ENCODE peak calls at places on chromosomes 6 and 20, in four cellular contexts. P is H1, Q is mesendoderm, S is IMR-90. Y is an unnamed sample.

GRCh38 chr6:431504-431903 is 40.0 kb downstream of the IRF4 start:
- DNase-seq in P (no peak), Q (no peak), S (no peak), Y (no peak)

GRCh38 chr6:147651249-147652063 is 143.0 kb downstream of the SAMD5 start:
- DNase-seq in P (no peak), Q (peak), S (peak), Y (peak)

GRCh38 chr6:24382220-24382540 is 20.6 kb upstream of the MRS2 start:
- DNase-seq in P (no peak), Q (no peak), S (no peak), Y (no peak)

GRCh38 chr20:15582146-15582776 is 991.0 kb downstream of the KIF16B start:
- DNase-seq in P (no peak), Q (no peak), S (peak), Y (no peak)

GRCh38 chr6:35061102-35061615 is 80.0 kb downstream of the TCP11 start:
- DNase-seq in P (no peak), Q (no peak), S (no peak), Y (no peak)

GRCh38 chr6:127343753-127344659 is 597 bp upstream of the ECHDC1 start:
- DNase-seq in P (no peak), Q (peak), S (peak), Y (no peak)

GRCh38 chr20:8853805-8854338 is 215.0 kb upstream of the PLCB4 start:
- DNase-seq in P (no peak), Q (peak), S (peak), Y (peak)

GRCh38 chr6:15073344-15073789 is 172.5 kb upstream of the JARID2 start:
- DNase-seq in P (no peak), Q (peak), S (peak), Y (no peak)

GRCh38 chr20:63258826-63259225 is 4.6 kb upstream of the NKAIN4 start:
- DNase-seq in P (no peak), Q (no peak), S (no peak), Y (no peak)

GRCh38 chr20:63260943-63261807 is 6.9 kb upstream of the NKAIN4 start:
- DNase-seq in P (no peak), Q (no peak), S (no peak), Y (no peak)

GRCh38 chr20:63259734-63260460 is 5.6 kb upstream of the NKAIN4 start:
- DNase-seq in P (no peak), Q (no peak), S (no peak), Y (no peak)

GRCh38 chr20:63261808-63262528 is 7.7 kb upstream of the NKAIN4 start:
- DNase-seq in P (no peak), Q (no peak), S (no peak), Y (no peak)

DNA sequence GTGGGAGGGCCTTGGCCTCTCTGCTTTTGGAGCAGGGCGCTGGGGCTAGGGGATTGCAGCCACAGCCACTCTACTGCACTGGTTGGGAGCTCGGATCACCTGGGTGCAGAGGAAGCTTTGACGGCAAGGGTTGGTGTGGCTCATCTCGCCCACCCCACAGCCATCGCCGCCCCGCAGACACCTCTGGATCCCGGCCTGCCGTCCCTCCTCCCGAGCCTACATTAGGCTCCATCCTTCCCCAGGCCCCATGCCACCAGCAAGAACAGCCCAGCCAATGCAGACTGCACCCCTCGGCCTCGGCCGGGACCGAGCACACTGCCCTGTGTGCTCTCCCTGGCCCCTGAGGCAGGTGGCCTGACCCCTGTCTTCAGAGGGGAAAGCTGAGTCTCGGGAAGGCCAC is 6.3 kb upstream of the NKAIN4 start:
- DNase-seq in P (no peak), Q (no peak), S (no peak), Y (no peak)
- H2AK5ac ChIP-seq in P (peak), Q (no peak), S (no peak), Y (no peak)

DNA sequence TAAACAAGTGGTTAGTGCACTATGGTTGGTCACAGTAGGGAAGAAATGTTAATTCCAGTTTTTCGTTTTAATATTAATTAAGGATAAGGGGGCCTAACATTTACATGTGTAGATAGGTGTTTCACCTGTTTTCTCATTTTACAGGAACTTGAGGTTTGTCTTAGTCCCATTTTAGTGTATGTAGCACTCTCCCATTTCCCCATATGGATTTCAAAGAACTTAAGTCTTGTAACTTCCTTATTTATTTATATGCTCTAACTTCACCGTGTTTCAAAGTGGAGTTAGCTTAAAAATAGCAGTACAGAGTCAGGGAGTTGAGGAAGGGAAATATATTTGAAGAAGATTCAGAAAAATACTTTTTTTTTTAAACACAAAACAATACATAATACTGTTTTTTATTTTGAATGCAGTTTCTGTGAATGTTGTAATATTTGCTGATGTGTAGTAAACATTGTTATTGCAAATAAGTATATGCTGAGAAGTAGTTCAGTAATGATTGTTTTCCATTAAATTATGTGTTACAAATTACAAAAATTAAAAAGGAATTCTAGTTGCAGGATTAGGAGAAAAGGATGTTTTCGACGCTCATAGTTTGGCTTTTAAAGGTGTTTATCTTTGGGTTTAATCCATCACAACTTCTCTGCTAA is 3.5 kb downstream of the SCAF8 start:
- DNase-seq in P (no peak), Q (no peak), S (no peak), Y (no peak)
- H4K5ac ChIP-seq in P (no peak), Q (no peak), S (no peak), Y (no peak)

DNA sequence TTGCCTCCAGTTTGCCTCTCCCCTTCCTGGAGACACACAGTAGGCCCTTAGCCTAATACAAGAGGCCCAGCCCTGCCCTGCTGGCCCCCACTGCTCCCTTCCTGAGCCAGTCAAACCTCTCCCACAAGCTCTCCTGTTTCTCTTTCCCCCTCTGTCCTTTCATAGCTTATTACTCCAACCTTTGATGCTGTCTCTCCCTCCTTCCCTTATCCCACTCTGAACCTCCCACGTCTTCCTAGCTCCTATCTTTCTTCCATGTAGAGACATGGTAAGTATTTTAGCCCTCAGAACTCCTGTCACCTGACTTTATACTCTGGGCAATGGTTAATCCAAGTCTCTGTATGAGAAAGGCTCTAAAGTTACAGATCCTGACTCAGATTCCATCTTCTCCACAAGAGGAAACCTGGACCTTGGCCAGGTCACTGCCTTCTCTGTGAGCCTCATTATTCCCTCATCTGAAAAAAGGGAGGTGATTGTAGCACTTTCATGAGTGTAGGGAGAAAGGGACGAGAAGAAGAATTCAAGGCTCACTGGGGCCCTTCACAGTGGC is 6.7 kb downstream of the TGIF2 start:
- DNase-seq in P (no peak), Q (no peak), S (peak), Y (no peak)
- H2AK5ac ChIP-seq in P (no peak), Q (no peak), S (no peak), Y (no peak)

GRCh38 chr6:138690975-138691594 is 82.5 kb upstream of the CCDC28A start:
- DNase-seq in P (no peak), Q (no peak), S (peak), Y (no peak)
- H4K5ac ChIP-seq in P (no peak), Q (no peak), S (no peak), Y (no peak)

GRCh38 chr20:24795444-24795843 is 153.6 kb upstream of the CST7 start:
- DNase-seq in P (no peak), Q (no peak), S (peak), Y (no peak)

GRCh38 chr20:24796236-24796635 is 152.8 kb upstream of the CST7 start:
- DNase-seq in P (no peak), Q (no peak), S (no peak), Y (no peak)

GRCh38 chr20:24799971-24800580 is 149.0 kb upstream of the CST7 start:
- DNase-seq in P (no peak), Q (no peak), S (no peak), Y (no peak)

GRCh38 chr20:24798930-24799705 is 150.0 kb upstream of the CST7 start:
- DNase-seq in P (no peak), Q (no peak), S (no peak), Y (no peak)

GRCh38 chr20:24797864-24798655 is 151.0 kb upstream of the CST7 start:
- DNase-seq in P (no peak), Q (no peak), S (no peak), Y (no peak)
- H2AK5ac ChIP-seq in P (no peak), Q (no peak), S (no peak), Y (no peak)

GRCh38 chr20:20406306-20406705 is 38.4 kb downstream of the INSM1 start:
- DNase-seq in P (no peak), Q (no peak), S (no peak), Y (no peak)

GRCh38 chr20:20407891-20408805 is 40.2 kb downstream of the INSM1 start:
- DNase-seq in P (no peak), Q (peak), S (peak), Y (no peak)

GRCh38 chr20:20404546-20405092 is 36.7 kb downstream of the INSM1 start:
- DNase-seq in P (no peak), Q (no peak), S (no peak), Y (no peak)

GRCh38 chr20:20409326-20409725 is 41.4 kb downstream of the INSM1 start:
- DNase-seq in P (no peak), Q (no peak), S (no peak), Y (no peak)

DNA sequence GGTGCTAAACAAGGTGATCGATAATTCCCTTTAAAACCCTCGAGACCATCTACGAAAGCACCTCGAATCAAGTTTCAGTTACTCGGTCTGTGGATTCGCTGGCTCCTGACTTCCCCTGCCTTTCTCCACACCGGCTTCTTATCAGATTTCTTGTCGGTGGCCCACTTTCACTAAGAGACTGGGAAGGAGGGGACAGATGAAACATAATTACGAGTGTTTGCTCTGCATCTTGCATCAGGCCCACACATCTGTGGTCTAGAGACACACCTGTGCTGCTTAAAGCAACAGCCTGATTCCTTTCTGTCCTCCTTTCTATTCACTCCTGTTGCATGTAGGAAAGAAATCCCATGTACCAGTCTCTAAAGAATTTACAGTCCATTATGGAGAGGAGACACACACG is 37.7 kb downstream of the INSM1 start:
- DNase-seq in P (no peak), Q (no peak), S (no peak), Y (no peak)
- H4K5ac ChIP-seq in P (no peak), Q (no peak), S (no peak), Y (no peak)

GRCh38 chr20:5809495-5809894 is 59.3 kb downstream of the SHLD1 start:
- DNase-seq in P (no peak), Q (no peak), S (no peak), Y (no peak)
- H2AK5ac ChIP-seq in P (no peak), Q (no peak), S (no peak), Y (no peak)

GRCh38 chr6:135088232-135088760 is 33.7 kb upstream of the HBS1L start:
- DNase-seq in P (no peak), Q (no peak), S (no peak), Y (no peak)
- H4K5ac ChIP-seq in P (no peak), Q (no peak), S (no peak), Y (no peak)

GRCh38 chr6:86535141-86535540 is 402.2 kb upstream of the HTR1E start:
- DNase-seq in P (no peak), Q (no peak), S (no peak), Y (no peak)

GRCh38 chr6:86526238-86526637 is 411.1 kb upstream of the HTR1E start:
- DNase-seq in P (no peak), Q (peak), S (no peak), Y (no peak)

GRCh38 chr6:86529635-86530034 is 407.7 kb upstream of the HTR1E start:
- DNase-seq in P (no peak), Q (no peak), S (no peak), Y (no peak)
- H2AK5ac ChIP-seq in P (no peak), Q (no peak), S (no peak), Y (no peak)

GRCh38 chr6:17900011-17900410 is 87.4 kb downstream of the KIF13A start:
- DNase-seq in P (no peak), Q (no peak), S (no peak), Y (no peak)
- H4K5ac ChIP-seq in P (no peak), Q (no peak), S (no peak), Y (no peak)

Y was measured in H9.